ENCODE peak calls at places on chromosomes 11 and 22, in ten cellular contexts. L, C, T, J, O, K, G, D, B and M are unnamed samples.

GRCh38 chr11:10911907-10912306 is 54.1 kb upstream of the ZBED5 start:
- DNase-seq in O (no peak), C (no peak), T (no peak), J (no peak), K (no peak), D (no peak), L (no peak), B (no peak), G (no peak), M (no peak)

GRCh38 chr11:8810331-8811301 is 100.4 kb upstream of the AKIP1 start:
- DNase-seq in T (peak; percentile 82), K (peak; percentile 81), D (peak; percentile 91), B (no peak), C (peak; percentile 86), L (no peak), G (peak; percentile 95), O (no peak), J (no peak), M (no peak)

GRCh38 chr22:43529954-43530863 is 118.4 kb downstream of the MPPED1 start:
- DNase-seq in T (no peak), C (no peak), B (no peak), L (no peak), O (no peak), K (no peak), G (no peak), J (no peak), D (no peak), M (no peak)

GRCh38 chr11:111438846-111439520 is 59.9 kb upstream of the POU2AF1 start:
- DNase-seq in O (peak; percentile 90), K (no peak), G (no peak), C (no peak), T (no peak), B (no peak), D (no peak), J (no peak), L (no peak), M (no peak)

GRCh38 chr11:34773826-34774225 is 142.4 kb downstream of the APIP start:
- DNase-seq in J (no peak), K (peak; percentile 23), B (no peak), L (peak; percentile 68), O (no peak), G (no peak), D (no peak), T (no peak), C (peak; percentile 84), M (no peak)

GRCh38 chr22:46749682-46750529 is 11.9 kb upstream of the CERK start:
- DNase-seq in O (no peak), C (no peak), J (no peak), D (no peak), T (no peak), L (no peak), G (no peak), K (no peak), B (no peak), M (no peak)

GRCh38 chr11:134762248-134763029 is 350.4 kb upstream of the B3GAT1 start:
- DNase-seq in B (no peak), K (peak; percentile 4), G (no peak), D (no peak), C (no peak), J (no peak), O (no peak), T (no peak), L (no peak), M (no peak)

GRCh38 chr11:34027516-34028406 is 23.8 kb upstream of the CAPRIN1 start:
- DNase-seq in J (no peak), T (no peak), B (no peak), L (no peak), K (no peak), G (no peak), D (peak; percentile 81), C (no peak), O (no peak), M (no peak)

GRCh38 chr11:62694455-62695167 is 5.3 kb upstream of the LRRN4CL start:
- DNase-seq in O (peak; percentile 76), C (peak; percentile 71), G (peak; percentile 91), L (no peak), K (peak; percentile 82), B (peak; percentile 72), D (peak; percentile 88), J (peak; percentile 68), T (peak; percentile 77), M (peak; percentile 85)

GRCh38 chr11:63979426-63979825 is 5.0 kb downstream of the COX8A start:
- DNase-seq in O (no peak), D (no peak), B (no peak), L (no peak), G (no peak), T (no peak), J (no peak), K (no peak), C (no peak), M (no peak)

DNA sequence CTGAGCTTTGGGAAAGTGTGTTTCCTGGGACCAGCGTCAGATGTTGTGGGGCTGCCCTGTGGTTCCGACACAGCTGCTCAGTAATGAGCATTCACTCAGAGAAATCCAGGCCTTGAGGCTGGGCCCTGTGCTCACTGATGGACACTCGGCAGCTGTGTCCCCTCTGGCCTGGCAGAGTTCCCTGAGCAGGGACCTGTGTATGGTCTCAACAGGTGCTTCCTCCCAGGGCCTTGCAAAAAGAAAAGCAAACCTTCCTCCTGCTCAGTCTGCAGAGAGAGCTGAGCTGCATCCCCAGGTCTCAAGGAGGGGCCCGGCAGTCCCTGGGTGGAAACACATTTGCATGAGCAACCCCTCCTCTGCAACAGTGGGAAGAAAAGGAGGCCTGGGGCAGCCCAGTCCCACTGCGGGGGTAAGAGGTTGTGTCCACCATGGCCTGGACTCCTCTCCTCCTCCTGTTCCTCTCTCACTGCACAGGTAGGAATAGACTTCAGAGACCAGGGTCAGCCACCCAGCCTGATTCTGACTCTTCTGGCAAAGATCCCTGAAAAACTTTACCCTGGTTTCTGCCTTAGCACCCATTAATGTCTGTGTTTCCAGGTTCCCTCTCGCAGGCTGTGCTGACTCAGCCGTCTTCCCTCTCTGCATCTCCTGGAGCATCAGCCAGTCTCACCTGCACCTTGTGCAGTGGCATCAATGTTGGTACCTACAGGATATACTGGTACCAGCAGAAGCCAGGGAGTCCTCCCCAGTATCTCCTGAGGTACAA is 131.2 kb downstream of the VPREB1 start:
- DNase-seq in D (no peak), K (no peak), G (no peak), C (no peak), L (no peak), B (no peak), J (no peak), T (no peak), O (peak; percentile 85), M (no peak)
- H3K4me2 ChIP-seq in D (no peak overlapping the region), K (no peak overlapping the region), G (no peak overlapping the region), C (no peak overlapping the region), L (no peak overlapping the region), B (no peak overlapping the region), J (no peak overlapping the region), T (no peak overlapping the region), O (peak overlapping the region; percentile 72), M (peak overlapping the region; percentile 38)

GRCh38 chr11:1829039-1829820 is 5.6 kb upstream of the SYT8 start:
- DNase-seq in B (no peak), G (no peak), L (peak; percentile 78), J (no peak), O (no peak), T (no peak), D (no peak), K (peak; percentile 43), C (peak; percentile 79), M (no peak)
- H3K4me2 ChIP-seq in B (peak overlapping the region; percentile 33), G (no peak overlapping the region), L (peak overlapping the region; percentile 64), J (no peak overlapping the region), O (no peak overlapping the region), T (no peak overlapping the region), D (no peak overlapping the region), K (no peak overlapping the region), C (no peak overlapping the region), M (no peak overlapping the region)

DNA sequence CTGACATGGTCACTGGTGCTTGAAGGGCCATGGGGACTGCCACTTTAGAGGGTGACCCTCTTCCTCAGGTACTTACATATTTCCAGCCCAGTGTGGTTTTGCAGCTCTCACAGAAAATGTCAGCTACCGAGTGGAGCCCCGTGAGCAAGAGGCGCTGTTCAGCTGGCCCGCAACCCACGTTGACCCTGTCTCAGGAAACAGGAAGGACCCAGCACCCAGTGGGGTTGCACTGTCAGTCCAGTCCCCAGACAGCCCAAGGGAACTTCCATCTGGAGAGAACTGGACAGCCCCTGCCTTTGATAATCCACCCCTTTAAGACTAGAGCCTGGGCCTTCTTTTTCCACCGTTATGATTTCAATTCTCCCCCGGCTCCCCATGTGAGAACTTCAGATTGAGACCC is 3.5 kb downstream of the YPEL4 start:
- DNase-seq in D (no peak), K (no peak), G (no peak), T (no peak), C (no peak), L (no peak), B (no peak), O (no peak), J (no peak), M (no peak)
- H3K4me2 ChIP-seq in D (peak overlapping the region; percentile 81), K (no peak overlapping the region), G (peak overlapping the region; percentile 89), T (no peak overlapping the region), C (no peak overlapping the region), L (no peak overlapping the region), B (no peak overlapping the region), O (no peak overlapping the region), J (no peak overlapping the region), M (no peak overlapping the region)

GRCh38 chr22:44620129-44620840 is 81.7 kb upstream of the PRR5 start:
- DNase-seq in D (peak; percentile 75), T (peak; percentile 89), L (no peak), G (peak; percentile 97), B (no peak), O (peak; percentile 47), J (no peak), C (peak; percentile 65), K (peak; percentile 50), M (no peak)

GRCh38 chr22:44622685-44623084 is 79.3 kb upstream of the PRR5 start:
- DNase-seq in B (no peak), J (no peak), G (no peak), D (no peak), K (no peak), C (no peak), T (no peak), O (no peak), L (no peak), M (no peak)

GRCh38 chr22:44621401-44622146 is 80.4 kb upstream of the PRR5 start:
- DNase-seq in O (no peak), T (no peak), C (no peak), G (no peak), J (no peak), B (no peak), K (no peak), D (no peak), L (no peak), M (no peak)

GRCh38 chr22:44622147-44622427 is 79.9 kb upstream of the PRR5 start:
- DNase-seq in T (peak; percentile 71), J (no peak), D (no peak), O (peak; percentile 15), G (peak; percentile 83), L (no peak), C (no peak), B (no peak), K (no peak), M (peak; percentile 47)

DNA sequence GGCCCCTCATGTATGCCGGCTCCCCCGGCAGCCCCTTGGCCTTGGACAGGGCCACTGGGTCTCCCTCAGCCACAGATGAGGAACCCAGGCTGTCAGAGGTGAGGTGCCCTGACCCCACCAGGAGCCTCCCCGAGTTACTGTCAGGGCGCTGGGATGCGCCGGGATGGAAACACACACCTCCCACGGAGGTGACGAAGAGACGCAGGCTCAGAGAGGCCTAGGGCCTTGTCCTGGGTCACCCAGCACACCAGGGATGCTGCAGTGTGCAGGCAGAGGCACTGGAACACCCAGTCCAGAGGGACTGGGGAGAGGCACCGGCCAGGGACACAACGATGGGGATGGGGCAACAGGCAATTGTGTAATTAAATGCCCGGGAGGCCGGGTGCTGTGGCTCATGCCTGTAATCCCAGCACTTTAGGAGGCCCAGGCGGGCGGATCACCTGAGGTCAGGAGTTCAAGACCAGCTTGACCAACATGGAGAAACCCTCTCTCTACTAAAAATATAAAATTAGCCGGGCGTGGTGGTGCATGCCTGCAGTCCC is 81.1 kb upstream of the PRR5 start:
- DNase-seq in O (no peak), C (no peak), L (no peak), J (no peak), K (no peak), D (no peak), B (no peak), G (no peak), T (no peak), M (no peak)
- H3K4me2 ChIP-seq in O (no peak overlapping the region), C (no peak overlapping the region), L (no peak overlapping the region), J (no peak overlapping the region), K (no peak overlapping the region), D (no peak overlapping the region), B (no peak overlapping the region), G (peak overlapping the region; percentile 40), T (no peak overlapping the region), M (no peak overlapping the region)